ENCODE peak calls at places on chromosome 1, in seven cellular contexts. N, K, O, U, W, D and A are unnamed samples.

GRCh38 chr1:21324368-21325137 is 34.3 kb upstream of the ECE1 start:
- DNase-seq in N (peak; percentile 88), K (peak; percentile 85), O (peak; percentile 92), U (peak; percentile 83), W (peak; percentile 54), D (peak; percentile 94), A (peak; percentile 91)

GRCh38 chr1:172352435-172352834 is 68.0 kb upstream of the C1orf105 start:
- DNase-seq in N (no peak), K (no peak), O (no peak), U (no peak), W (no peak), D (no peak), A (no peak)

GRCh38 chr1:43538143-43538487 is 7.4 kb downstream of the PTPRF start:
- DNase-seq in N (no peak), K (no peak), O (no peak), U (no peak), W (no peak), D (no peak), A (no peak)

GRCh38 chr1:62918706-62919105 is 134.8 kb downstream of the ATG4C start:
- DNase-seq in N (no peak), K (no peak), O (no peak), U (no peak), W (no peak), D (no peak), A (no peak)

GRCh38 chr1:22131062-22131461 is 11.8 kb downstream of the WNT4 start:
- DNase-seq in N (no peak), K (no peak), O (no peak), U (no peak), W (no peak), D (no peak), A (no peak)

GRCh38 chr1:183306317-183307042 is 111.7 kb downstream of the NMNAT2 start:
- DNase-seq in N (peak; percentile 86), K (peak; percentile 83), O (no peak), U (no peak), W (no peak), D (peak; percentile 25), A (no peak)

GRCh38 chr1:212827831-212828278 is 19.6 kb downstream of the SPATA45 start:
- DNase-seq in N (no peak), K (no peak), O (peak; percentile 68), U (peak; percentile 35), W (no peak), D (no peak), A (no peak)

GRCh38 chr1:109980324-109981127 is 4.0 kb upstream of the AHCYL1 start:
- DNase-seq in N (peak; percentile 70), K (no peak), O (peak; percentile 72), U (peak; percentile 57), W (no peak), D (no peak), A (no peak)

GRCh38 chr1:234604726-234605492 is 5.1 kb downstream of the IRF2BP2 start:
- DNase-seq in N (no peak), K (no peak), O (no peak), U (no peak), W (no peak), D (peak; percentile 62), A (no peak)
- TF ChIP-seq POLR2A in N (no peak), K (no peak), O (no peak), U (peak; percentile 66), W (no peak), D (no peak), A (no peak)

GRCh38 chr1:85677656-85678055 is 30.6 kb downstream of the ZNHIT6 start:
- DNase-seq in N (no peak), K (no peak), O (no peak), U (no peak), W (no peak), D (no peak), A (no peak)
- TF ChIP-seq POLR2A in N (no peak), K (no peak), O (no peak), U (no peak), W (no peak), D (no peak), A (no peak)

GRCh38 chr1:103496014-103496635 is 29.4 kb upstream of the RNPC3 start:
- DNase-seq in N (no peak), K (no peak), O (no peak), U (no peak), W (no peak), D (no peak), A (no peak)

GRCh38 chr1:103489881-103490280 is 35.6 kb upstream of the RNPC3 start:
- DNase-seq in N (no peak), K (no peak), O (no peak), U (no peak), W (no peak), D (no peak), A (no peak)

GRCh38 chr1:103497404-103497803 is 28.1 kb upstream of the RNPC3 start:
- DNase-seq in N (no peak), K (no peak), O (no peak), U (no peak), W (no peak), D (no peak), A (no peak)

GRCh38 chr1:103492003-103492665 is 33.4 kb upstream of the RNPC3 start:
- DNase-seq in N (no peak), K (no peak), O (no peak), U (no peak), W (no peak), D (no peak), A (no peak)
- TF ChIP-seq POLR2A in N (no peak), K (no peak), O (no peak), U (no peak), W (no peak), D (no peak), A (no peak)

DNA sequence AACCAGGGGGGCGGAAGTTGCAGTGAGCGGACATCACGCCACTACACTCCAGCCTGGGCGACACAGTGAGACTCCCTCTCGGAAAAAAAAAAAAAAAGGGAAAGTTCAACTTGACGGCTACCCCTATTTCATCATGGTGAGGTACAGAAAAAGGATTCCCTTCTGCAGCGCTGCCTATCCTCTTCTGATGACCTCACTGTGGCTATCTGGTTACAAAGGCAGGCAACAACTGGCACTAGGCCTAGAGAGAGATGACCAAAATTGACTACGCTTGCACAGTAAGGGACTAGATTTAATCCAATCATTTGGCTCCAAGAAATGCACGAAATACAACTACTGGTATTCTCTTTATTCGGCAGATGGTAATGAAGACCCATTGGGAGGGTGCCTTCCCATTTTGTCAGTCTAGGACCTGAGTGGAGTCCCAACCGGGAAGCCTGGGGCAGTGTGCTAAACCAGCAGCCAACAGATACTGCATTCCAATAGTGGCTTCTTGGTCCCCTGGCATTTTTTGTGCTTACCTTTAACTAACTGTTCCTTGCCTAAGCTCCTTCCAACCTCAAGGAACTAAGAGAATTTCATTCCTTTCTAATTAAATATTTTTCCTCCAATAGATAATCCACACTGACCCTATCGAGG is 36.6 kb downstream of the ITPKB start:
- DNase-seq in N (peak; percentile 30), K (peak; percentile 31), O (no peak), U (no peak), W (peak; percentile 37), D (no peak), A (no peak)
- TF ChIP-seq POLR2A in N (no peak), K (no peak), O (no peak), U (no peak), W (no peak), D (no peak), A (no peak)

DNA sequence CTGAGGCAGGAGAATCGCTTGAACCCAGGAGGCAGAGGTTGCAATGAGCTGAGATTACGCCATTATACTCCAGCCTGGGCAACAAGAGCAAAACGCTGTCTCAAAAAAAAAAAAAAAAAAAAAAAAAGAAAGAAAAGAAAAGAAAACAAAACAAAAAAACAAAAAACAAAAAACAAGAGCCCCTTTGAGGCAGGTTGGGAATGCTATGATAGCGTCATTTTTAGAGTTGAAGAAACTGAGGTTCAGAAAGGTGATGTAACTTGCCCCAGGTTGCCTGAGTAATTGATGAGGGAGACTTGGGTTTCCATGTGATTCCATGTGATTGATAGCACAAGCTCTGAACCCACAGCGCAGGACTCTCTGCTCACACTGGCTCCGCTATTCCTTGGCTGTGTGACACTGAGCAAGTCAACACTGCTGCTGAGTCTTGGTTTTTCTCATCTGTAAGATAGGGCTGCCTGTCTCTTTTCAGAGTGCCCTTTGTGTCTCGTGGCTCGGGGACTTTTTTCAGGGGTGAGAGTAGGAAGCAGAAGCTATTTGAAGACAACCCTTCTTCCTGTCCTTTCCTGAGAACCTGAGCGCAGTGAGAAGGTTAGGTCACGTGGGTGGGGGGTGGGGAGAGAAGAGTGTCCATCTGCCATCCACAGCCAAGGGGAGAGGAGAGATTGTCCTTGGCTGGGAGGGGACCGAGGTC is 2.5 kb downstream of the CNR2 start:
- DNase-seq in N (no peak), K (no peak), O (peak; percentile 66), U (no peak), W (no peak), D (no peak), A (no peak)
- TF ChIP-seq POLR2A in N (no peak), K (no peak), O (no peak), U (no peak), W (no peak), D (no peak), A (no peak)

DNA sequence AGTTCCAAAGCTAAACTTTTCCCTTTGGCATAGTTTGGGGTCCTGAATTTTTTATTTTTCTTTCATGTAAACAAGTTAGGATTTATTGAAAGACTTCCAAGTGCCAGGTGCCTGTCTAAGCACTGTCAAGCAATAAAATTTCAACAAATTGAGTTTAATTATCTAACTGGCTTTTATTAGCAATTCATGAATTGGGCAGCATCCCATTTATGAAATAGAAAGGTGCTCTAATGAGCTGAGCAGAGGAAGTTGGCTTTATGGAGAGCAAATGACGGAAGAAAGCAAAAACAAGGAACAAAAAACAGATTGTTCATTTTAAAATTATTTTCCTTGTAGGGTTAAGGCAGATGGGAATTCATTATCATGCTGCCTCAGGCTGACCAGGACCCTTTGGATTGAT is 21.6 kb upstream of the COG2 start:
- DNase-seq in N (no peak), K (no peak), O (no peak), U (no peak), W (no peak), D (no peak), A (no peak)
- TF ChIP-seq POLR2A in N (no peak), K (no peak), O (no peak), U (no peak), W (no peak), D (no peak), A (no peak)

GRCh38 chr1:37995773-37996379 is 6.1 kb upstream of the SF3A3 start:
- DNase-seq in N (peak; percentile 75), K (peak; percentile 88), O (peak; percentile 75), U (peak; percentile 74), W (peak; percentile 73), D (no peak), A (peak; percentile 94)
- TF ChIP-seq POLR2A in N (peak; percentile 49), K (no peak), O (no peak), U (no peak), W (no peak), D (no peak), A (no peak)